ENCODE peak calls at places on chromosomes 5 and 9, in five cellular contexts. S is DMS79 treated with DMSO at 0.1 percent for 48 hours, B is A549, I is coronary artery, R is IMR-90. Q is an unnamed sample.

GRCh38 chr5:158223054-158223453 is 364.1 kb upstream of the CLINT1 start:
- DNase-seq in S (no peak), B (no peak), I (no peak), R (no peak), Q (no peak)

GRCh38 chr5:10233505-10233904 is 16.2 kb downstream of the ATPSCKMT start:
- DNase-seq in S (peak; percentile 34), B (peak; percentile 47), I (no peak), R (peak; percentile 97), Q (peak; percentile 95)

GRCh38 chr5:9265391-9266287 is 280.2 kb downstream of the SEMA5A start:
- DNase-seq in S (no peak), B (no peak), I (no peak), R (peak; percentile 99), Q (peak; percentile 94)

GRCh38 chr9:76818271-76818670 is 54.0 kb downstream of the PCA3 start:
- DNase-seq in S (no peak), B (peak; percentile 63), I (peak; percentile 91), R (peak; percentile 98), Q (peak; percentile 98)

GRCh38 chr9:134293576-134294227 is 32.6 kb upstream of the RXRA start:
- DNase-seq in S (no peak), B (no peak), I (no peak), R (no peak), Q (no peak)

GRCh38 chr5:27124590-27124989 is 86.2 kb upstream of the CDH9 start:
- DNase-seq in S (no peak), B (peak; percentile 21), I (no peak), R (peak; percentile 1), Q (peak; percentile 27)

GRCh38 chr9:15253786-15254185 is 53.2 kb downstream of the TTC39B start:
- DNase-seq in S (no peak), B (no peak), I (no peak), R (no peak), Q (no peak)

GRCh38 chr9:127185931-127186781 is 63.7 kb upstream of the ANGPTL2 start:
- DNase-seq in S (no peak), B (no peak), I (peak; percentile 99), R (peak; percentile 84), Q (peak; percentile 72)

GRCh38 chr5:128083033-128083810 is at the start of gene SLC12A2:
- DNase-seq in S (peak; percentile 47), B (peak; percentile 85), I (peak; percentile 93), R (peak; percentile 96), Q (peak; percentile 94)

GRCh38 chr5:100654895-100655294 is 119.7 kb downstream of the FAM174A start:
- DNase-seq in S (no peak), B (no peak), I (no peak), R (no peak), Q (no peak)

GRCh38 chr9:125633116-125633743 is 73.8 kb downstream of the MAPKAP1 start:
- DNase-seq in S (no peak), B (no peak), I (no peak), R (no peak), Q (no peak)

GRCh38 chr5:78611161-78611605 is 37.4 kb downstream of the LHFPL2 start:
- DNase-seq in S (no peak), B (no peak), I (no peak), R (peak; percentile 50), Q (no peak)

GRCh38 chr5:34486160-34486765 is 169.9 kb upstream of the RAI14 start:
- DNase-seq in S (peak; percentile 68), B (peak; percentile 87), I (no peak), R (peak; percentile 88), Q (peak; percentile 88)

GRCh38 chr9:3480353-3480655 is 45.5 kb downstream of the RFX3 start:
- DNase-seq in S (no peak), B (no peak), I (no peak), R (no peak), Q (no peak)

GRCh38 chr5:90191352-90192045 is 218.1 kb downstream of the CETN3 start:
- DNase-seq in S (no peak), B (no peak), I (no peak), R (no peak), Q (no peak)

GRCh38 chr9:26341545-26341944 is 551.1 kb downstream of the CAAP1 start:
- DNase-seq in S (no peak), B (no peak), I (no peak), R (no peak), Q (no peak)

GRCh38 chr5:76893294-76893693 is 43.5 kb downstream of the S100Z start:
- DNase-seq in S (no peak), B (no peak), I (no peak), R (no peak), Q (no peak)

GRCh38 chr5:9519537-9519936 is 26.3 kb downstream of the SEMA5A start:
- DNase-seq in S (no peak), B (no peak), I (no peak), R (peak; percentile 28), Q (peak; percentile 77)

GRCh38 chr5:139481580-139482049 is 943 bp downstream of the STING1 start:
- DNase-seq in S (no peak), B (no peak), I (no peak), R (peak; percentile 34), Q (no peak)

GRCh38 chr9:99365233-99365980 is 143.3 kb downstream of the SEC61B start:
- DNase-seq in S (no peak), B (no peak), I (no peak), R (peak; percentile 71), Q (peak; percentile 14)

Q was measured in astrocyte of the spinal cord.